ENCODE peak calls at places on chromosome 7, in nine cellular contexts. One of them, this sample, is unnamed.

GRCh38 chr7:116752305-116753074 is 80.5 kb downstream of the MET start:
- DNase-seq in stimulated activated naive CD8-positive, alpha-beta T cell treated with anti-CD3 and anti-CD28 coated beads, Interleukin-15, Interleukin-2, amounts not matched to agents 100 U/mL and 50 U/mL, for 24 hours: no peak
- DNase-seq in naive B cell: no peak
- DNase-seq in activated effector memory CD4-positive, alpha-beta T cell treated with Interleukin-2 at 50 U/mL for 16 hours: no peak
- DNase-seq in activated CD8-positive, alpha-beta memory T cell treated with anti-CD3 and anti-CD28 coated beads for 48 hours: no peak
- DNase-seq in RCC 7860: no peak
- DNase-seq in activated T-helper 1 cell treated with Interleukin-2 at 50 U/mL for 16 hours: no peak
- DNase-seq in choroid plexus epithelial cell: no peak
- DNase-seq in Kasumi-1: no peak
- DNase-seq in this sample: no peak

GRCh38 chr7:19117081-19117869 is at the start of gene TWIST1:
- DNase-seq in choroid plexus epithelial cell: peak
- DNase-seq in Kasumi-1: no peak
- DNase-seq in activated T-helper 1 cell treated with Interleukin-2 at 50 U/mL for 16 hours: no peak
- DNase-seq in RCC 7860: no peak
- DNase-seq in activated CD8-positive, alpha-beta memory T cell treated with anti-CD3 and anti-CD28 coated beads for 48 hours: no peak
- DNase-seq in naive B cell: no peak
- DNase-seq in activated effector memory CD4-positive, alpha-beta T cell treated with Interleukin-2 at 50 U/mL for 16 hours: no peak
- DNase-seq in stimulated activated naive CD8-positive, alpha-beta T cell treated with anti-CD3 and anti-CD28 coated beads, Interleukin-15, Interleukin-2, amounts not matched to agents 100 U/mL and 50 U/mL, for 24 hours: peak
- DNase-seq in this sample: no peak

GRCh38 chr7:120966961-120967360 is 16.4 kb downstream of the ING3 start:
- DNase-seq in Kasumi-1: no peak
- DNase-seq in naive B cell: no peak
- DNase-seq in RCC 7860: no peak
- DNase-seq in activated effector memory CD4-positive, alpha-beta T cell treated with Interleukin-2 at 50 U/mL for 16 hours: no peak
- DNase-seq in activated CD8-positive, alpha-beta memory T cell treated with anti-CD3 and anti-CD28 coated beads for 48 hours: no peak
- DNase-seq in activated T-helper 1 cell treated with Interleukin-2 at 50 U/mL for 16 hours: no peak
- DNase-seq in stimulated activated naive CD8-positive, alpha-beta T cell treated with anti-CD3 and anti-CD28 coated beads, Interleukin-15, Interleukin-2, amounts not matched to agents 100 U/mL and 50 U/mL, for 24 hours: no peak
- DNase-seq in choroid plexus epithelial cell: no peak
- DNase-seq in this sample: no peak

GRCh38 chr7:98400538-98401427 is at the start of gene BAIAP2L1:
- DNase-seq in activated CD8-positive, alpha-beta memory T cell treated with anti-CD3 and anti-CD28 coated beads for 48 hours: peak
- DNase-seq in activated T-helper 1 cell treated with Interleukin-2 at 50 U/mL for 16 hours: peak
- DNase-seq in naive B cell: peak
- DNase-seq in RCC 7860: peak
- DNase-seq in activated effector memory CD4-positive, alpha-beta T cell treated with Interleukin-2 at 50 U/mL for 16 hours: peak
- DNase-seq in Kasumi-1: no peak
- DNase-seq in choroid plexus epithelial cell: peak
- DNase-seq in stimulated activated naive CD8-positive, alpha-beta T cell treated with anti-CD3 and anti-CD28 coated beads, Interleukin-15, Interleukin-2, amounts not matched to agents 100 U/mL and 50 U/mL, for 24 hours: peak
- DNase-seq in this sample: peak

GRCh38 chr7:57202274-57202673 is 70.0 kb upstream of the ZNF479 start:
- DNase-seq in Kasumi-1: no peak
- DNase-seq in RCC 7860: no peak
- DNase-seq in naive B cell: no peak
- DNase-seq in stimulated activated naive CD8-positive, alpha-beta T cell treated with anti-CD3 and anti-CD28 coated beads, Interleukin-15, Interleukin-2, amounts not matched to agents 100 U/mL and 50 U/mL, for 24 hours: no peak
- DNase-seq in activated effector memory CD4-positive, alpha-beta T cell treated with Interleukin-2 at 50 U/mL for 16 hours: no peak
- DNase-seq in activated T-helper 1 cell treated with Interleukin-2 at 50 U/mL for 16 hours: no peak
- DNase-seq in activated CD8-positive, alpha-beta memory T cell treated with anti-CD3 and anti-CD28 coated beads for 48 hours: no peak
- DNase-seq in choroid plexus epithelial cell: no peak
- DNase-seq in this sample: no peak

GRCh38 chr7:68441610-68442009 is 1156.7 kb upstream of the AUTS2 start:
- DNase-seq in naive B cell: no peak
- DNase-seq in Kasumi-1: no peak
- DNase-seq in activated T-helper 1 cell treated with Interleukin-2 at 50 U/mL for 16 hours: no peak
- DNase-seq in activated effector memory CD4-positive, alpha-beta T cell treated with Interleukin-2 at 50 U/mL for 16 hours: no peak
- DNase-seq in choroid plexus epithelial cell: no peak
- DNase-seq in RCC 7860: no peak
- DNase-seq in stimulated activated naive CD8-positive, alpha-beta T cell treated with anti-CD3 and anti-CD28 coated beads, Interleukin-15, Interleukin-2, amounts not matched to agents 100 U/mL and 50 U/mL, for 24 hours: no peak
- DNase-seq in activated CD8-positive, alpha-beta memory T cell treated with anti-CD3 and anti-CD28 coated beads for 48 hours: no peak
- DNase-seq in this sample: no peak

GRCh38 chr7:115008465-115009114 is 86.7 kb downstream of the MDFIC start:
- DNase-seq in activated effector memory CD4-positive, alpha-beta T cell treated with Interleukin-2 at 50 U/mL for 16 hours: no peak
- DNase-seq in RCC 7860: no peak
- DNase-seq in Kasumi-1: no peak
- DNase-seq in naive B cell: no peak
- DNase-seq in choroid plexus epithelial cell: peak
- DNase-seq in stimulated activated naive CD8-positive, alpha-beta T cell treated with anti-CD3 and anti-CD28 coated beads, Interleukin-15, Interleukin-2, amounts not matched to agents 100 U/mL and 50 U/mL, for 24 hours: no peak
- DNase-seq in activated CD8-positive, alpha-beta memory T cell treated with anti-CD3 and anti-CD28 coated beads for 48 hours: no peak
- DNase-seq in activated T-helper 1 cell treated with Interleukin-2 at 50 U/mL for 16 hours: no peak
- DNase-seq in this sample: no peak

GRCh38 chr7:44067064-44067951 is 1.9 kb upstream of the PGAM2 start:
- DNase-seq in activated CD8-positive, alpha-beta memory T cell treated with anti-CD3 and anti-CD28 coated beads for 48 hours: no peak
- DNase-seq in naive B cell: no peak
- DNase-seq in stimulated activated naive CD8-positive, alpha-beta T cell treated with anti-CD3 and anti-CD28 coated beads, Interleukin-15, Interleukin-2, amounts not matched to agents 100 U/mL and 50 U/mL, for 24 hours: no peak
- DNase-seq in activated effector memory CD4-positive, alpha-beta T cell treated with Interleukin-2 at 50 U/mL for 16 hours: no peak
- DNase-seq in RCC 7860: no peak
- DNase-seq in choroid plexus epithelial cell: no peak
- DNase-seq in Kasumi-1: no peak
- DNase-seq in activated T-helper 1 cell treated with Interleukin-2 at 50 U/mL for 16 hours: no peak
- DNase-seq in this sample: no peak

GRCh38 chr7:5177060-5177459 is 13.0 kb upstream of the WIPI2 start:
- DNase-seq in Kasumi-1: no peak
- DNase-seq in activated effector memory CD4-positive, alpha-beta T cell treated with Interleukin-2 at 50 U/mL for 16 hours: no peak
- DNase-seq in activated CD8-positive, alpha-beta memory T cell treated with anti-CD3 and anti-CD28 coated beads for 48 hours: no peak
- DNase-seq in stimulated activated naive CD8-positive, alpha-beta T cell treated with anti-CD3 and anti-CD28 coated beads, Interleukin-15, Interleukin-2, amounts not matched to agents 100 U/mL and 50 U/mL, for 24 hours: no peak
- DNase-seq in activated T-helper 1 cell treated with Interleukin-2 at 50 U/mL for 16 hours: no peak
- DNase-seq in choroid plexus epithelial cell: peak
- DNase-seq in RCC 7860: peak
- DNase-seq in naive B cell: no peak
- DNase-seq in this sample: no peak

GRCh38 chr7:112584290-112584689 is 103.5 kb downstream of the LSMEM1 start:
- DNase-seq in Kasumi-1: no peak
- DNase-seq in activated effector memory CD4-positive, alpha-beta T cell treated with Interleukin-2 at 50 U/mL for 16 hours: no peak
- DNase-seq in activated CD8-positive, alpha-beta memory T cell treated with anti-CD3 and anti-CD28 coated beads for 48 hours: no peak
- DNase-seq in stimulated activated naive CD8-positive, alpha-beta T cell treated with anti-CD3 and anti-CD28 coated beads, Interleukin-15, Interleukin-2, amounts not matched to agents 100 U/mL and 50 U/mL, for 24 hours: no peak
- DNase-seq in RCC 7860: no peak
- DNase-seq in choroid plexus epithelial cell: no peak
- DNase-seq in naive B cell: no peak
- DNase-seq in activated T-helper 1 cell treated with Interleukin-2 at 50 U/mL for 16 hours: no peak
- DNase-seq in this sample: no peak

GRCh38 chr7:35993663-35994622 is 159.1 kb upstream of the EEPD1 start:
- DNase-seq in activated T-helper 1 cell treated with Interleukin-2 at 50 U/mL for 16 hours: no peak
- DNase-seq in Kasumi-1: no peak
- DNase-seq in RCC 7860: no peak
- DNase-seq in stimulated activated naive CD8-positive, alpha-beta T cell treated with anti-CD3 and anti-CD28 coated beads, Interleukin-15, Interleukin-2, amounts not matched to agents 100 U/mL and 50 U/mL, for 24 hours: no peak
- DNase-seq in naive B cell: no peak
- DNase-seq in choroid plexus epithelial cell: peak
- DNase-seq in activated CD8-positive, alpha-beta memory T cell treated with anti-CD3 and anti-CD28 coated beads for 48 hours: no peak
- DNase-seq in activated effector memory CD4-positive, alpha-beta T cell treated with Interleukin-2 at 50 U/mL for 16 hours: no peak
- DNase-seq in this sample: no peak

GRCh38 chr7:47351233-47352154 is 230.4 kb downstream of the TNS3 start:
- DNase-seq in stimulated activated naive CD8-positive, alpha-beta T cell treated with anti-CD3 and anti-CD28 coated beads, Interleukin-15, Interleukin-2, amounts not matched to agents 100 U/mL and 50 U/mL, for 24 hours: no peak
- DNase-seq in activated T-helper 1 cell treated with Interleukin-2 at 50 U/mL for 16 hours: no peak
- DNase-seq in RCC 7860: no peak
- DNase-seq in naive B cell: no peak
- DNase-seq in Kasumi-1: no peak
- DNase-seq in activated effector memory CD4-positive, alpha-beta T cell treated with Interleukin-2 at 50 U/mL for 16 hours: no peak
- DNase-seq in activated CD8-positive, alpha-beta memory T cell treated with anti-CD3 and anti-CD28 coated beads for 48 hours: no peak
- DNase-seq in choroid plexus epithelial cell: no peak
- DNase-seq in this sample: no peak

GRCh38 chr7:77537595-77538185 is 595 bp downstream of the PTPN12 start:
- DNase-seq in choroid plexus epithelial cell: peak
- DNase-seq in activated CD8-positive, alpha-beta memory T cell treated with anti-CD3 and anti-CD28 coated beads for 48 hours: peak
- DNase-seq in naive B cell: peak
- DNase-seq in stimulated activated naive CD8-positive, alpha-beta T cell treated with anti-CD3 and anti-CD28 coated beads, Interleukin-15, Interleukin-2, amounts not matched to agents 100 U/mL and 50 U/mL, for 24 hours: peak
- DNase-seq in RCC 7860: peak
- DNase-seq in activated effector memory CD4-positive, alpha-beta T cell treated with Interleukin-2 at 50 U/mL for 16 hours: peak
- DNase-seq in Kasumi-1: peak
- DNase-seq in activated T-helper 1 cell treated with Interleukin-2 at 50 U/mL for 16 hours: peak
- DNase-seq in this sample: no peak

GRCh38 chr7:77197135-77197534 is 2.5 kb downstream of the FGL2 start:
- DNase-seq in stimulated activated naive CD8-positive, alpha-beta T cell treated with anti-CD3 and anti-CD28 coated beads, Interleukin-15, Interleukin-2, amounts not matched to agents 100 U/mL and 50 U/mL, for 24 hours: no peak
- DNase-seq in Kasumi-1: no peak
- DNase-seq in naive B cell: no peak
- DNase-seq in RCC 7860: no peak
- DNase-seq in choroid plexus epithelial cell: no peak
- DNase-seq in activated T-helper 1 cell treated with Interleukin-2 at 50 U/mL for 16 hours: no peak
- DNase-seq in activated effector memory CD4-positive, alpha-beta T cell treated with Interleukin-2 at 50 U/mL for 16 hours: no peak
- DNase-seq in activated CD8-positive, alpha-beta memory T cell treated with anti-CD3 and anti-CD28 coated beads for 48 hours: no peak
- DNase-seq in this sample: no peak

GRCh38 chr7:133354546-133355324 is 101.9 kb downstream of the EXOC4 start:
- DNase-seq in activated effector memory CD4-positive, alpha-beta T cell treated with Interleukin-2 at 50 U/mL for 16 hours: no peak
- DNase-seq in choroid plexus epithelial cell: peak
- DNase-seq in Kasumi-1: no peak
- DNase-seq in naive B cell: no peak
- DNase-seq in activated CD8-positive, alpha-beta memory T cell treated with anti-CD3 and anti-CD28 coated beads for 48 hours: no peak
- DNase-seq in activated T-helper 1 cell treated with Interleukin-2 at 50 U/mL for 16 hours: no peak
- DNase-seq in stimulated activated naive CD8-positive, alpha-beta T cell treated with anti-CD3 and anti-CD28 coated beads, Interleukin-15, Interleukin-2, amounts not matched to agents 100 U/mL and 50 U/mL, for 24 hours: no peak
- DNase-seq in RCC 7860: no peak
- DNase-seq in this sample: no peak

GRCh38 chr7:157302314-157302711 is 34.5 kb upstream of the DNAJB6 start:
- DNase-seq in Kasumi-1: peak
- DNase-seq in RCC 7860: peak
- DNase-seq in choroid plexus epithelial cell: no peak
- DNase-seq in activated CD8-positive, alpha-beta memory T cell treated with anti-CD3 and anti-CD28 coated beads for 48 hours: peak
- DNase-seq in activated T-helper 1 cell treated with Interleukin-2 at 50 U/mL for 16 hours: peak
- DNase-seq in stimulated activated naive CD8-positive, alpha-beta T cell treated with anti-CD3 and anti-CD28 coated beads, Interleukin-15, Interleukin-2, amounts not matched to agents 100 U/mL and 50 U/mL, for 24 hours: peak
- DNase-seq in naive B cell: peak
- DNase-seq in activated effector memory CD4-positive, alpha-beta T cell treated with Interleukin-2 at 50 U/mL for 16 hours: peak
- DNase-seq in this sample: peak

GRCh38 chr7:108002726-108003590 is at the start of gene LAMB1:
- DNase-seq in stimulated activated naive CD8-positive, alpha-beta T cell treated with anti-CD3 and anti-CD28 coated beads, Interleukin-15, Interleukin-2, amounts not matched to agents 100 U/mL and 50 U/mL, for 24 hours: peak
- DNase-seq in Kasumi-1: peak
- DNase-seq in choroid plexus epithelial cell: peak
- DNase-seq in RCC 7860: peak
- DNase-seq in activated effector memory CD4-positive, alpha-beta T cell treated with Interleukin-2 at 50 U/mL for 16 hours: no peak
- DNase-seq in naive B cell: no peak
- DNase-seq in activated T-helper 1 cell treated with Interleukin-2 at 50 U/mL for 16 hours: no peak
- DNase-seq in activated CD8-positive, alpha-beta memory T cell treated with anti-CD3 and anti-CD28 coated beads for 48 hours: no peak
- DNase-seq in this sample: no peak

GRCh38 chr7:55254596-55255500 is 110.3 kb upstream of the LANCL2 start:
- DNase-seq in RCC 7860: peak
- DNase-seq in stimulated activated naive CD8-positive, alpha-beta T cell treated with anti-CD3 and anti-CD28 coated beads, Interleukin-15, Interleukin-2, amounts not matched to agents 100 U/mL and 50 U/mL, for 24 hours: peak
- DNase-seq in choroid plexus epithelial cell: peak
- DNase-seq in naive B cell: peak
- DNase-seq in Kasumi-1: peak
- DNase-seq in activated effector memory CD4-positive, alpha-beta T cell treated with Interleukin-2 at 50 U/mL for 16 hours: peak
- DNase-seq in activated CD8-positive, alpha-beta memory T cell treated with anti-CD3 and anti-CD28 coated beads for 48 hours: peak
- DNase-seq in activated T-helper 1 cell treated with Interleukin-2 at 50 U/mL for 16 hours: peak
- DNase-seq in this sample: no peak

GRCh38 chr7:45236666-45237065 is 79.1 kb downstream of the RAMP3 start:
- DNase-seq in naive B cell: no peak
- DNase-seq in activated T-helper 1 cell treated with Interleukin-2 at 50 U/mL for 16 hours: no peak
- DNase-seq in RCC 7860: no peak
- DNase-seq in Kasumi-1: no peak
- DNase-seq in activated CD8-positive, alpha-beta memory T cell treated with anti-CD3 and anti-CD28 coated beads for 48 hours: no peak
- DNase-seq in activated effector memory CD4-positive, alpha-beta T cell treated with Interleukin-2 at 50 U/mL for 16 hours: no peak
- DNase-seq in choroid plexus epithelial cell: peak
- DNase-seq in stimulated activated naive CD8-positive, alpha-beta T cell treated with anti-CD3 and anti-CD28 coated beads, Interleukin-15, Interleukin-2, amounts not matched to agents 100 U/mL and 50 U/mL, for 24 hours: no peak
- DNase-seq in this sample: no peak

GRCh38 chr7:143882020-143882610 is 19.9 kb downstream of the TCAF1 start:
- DNase-seq in activated effector memory CD4-positive, alpha-beta T cell treated with Interleukin-2 at 50 U/mL for 16 hours: no peak
- DNase-seq in Kasumi-1: no peak
- DNase-seq in activated T-helper 1 cell treated with Interleukin-2 at 50 U/mL for 16 hours: no peak
- DNase-seq in naive B cell: no peak
- DNase-seq in activated CD8-positive, alpha-beta memory T cell treated with anti-CD3 and anti-CD28 coated beads for 48 hours: no peak
- DNase-seq in RCC 7860: no peak
- DNase-seq in choroid plexus epithelial cell: peak
- DNase-seq in stimulated activated naive CD8-positive, alpha-beta T cell treated with anti-CD3 and anti-CD28 coated beads, Interleukin-15, Interleukin-2, amounts not matched to agents 100 U/mL and 50 U/mL, for 24 hours: no peak
- DNase-seq in this sample: no peak

GRCh38 chr7:128059143-128059975 is 28.1 kb upstream of the LRRC4 start:
- DNase-seq in naive B cell: no peak
- DNase-seq in Kasumi-1: no peak
- DNase-seq in activated effector memory CD4-positive, alpha-beta T cell treated with Interleukin-2 at 50 U/mL for 16 hours: no peak
- DNase-seq in RCC 7860: no peak
- DNase-seq in activated T-helper 1 cell treated with Interleukin-2 at 50 U/mL for 16 hours: no peak
- DNase-seq in choroid plexus epithelial cell: no peak
- DNase-seq in activated CD8-positive, alpha-beta memory T cell treated with anti-CD3 and anti-CD28 coated beads for 48 hours: no peak
- DNase-seq in stimulated activated naive CD8-positive, alpha-beta T cell treated with anti-CD3 and anti-CD28 coated beads, Interleukin-15, Interleukin-2, amounts not matched to agents 100 U/mL and 50 U/mL, for 24 hours: no peak
- DNase-seq in this sample: no peak

GRCh38 chr7:51613911-51614344 is 297.3 kb upstream of the COBL start:
- DNase-seq in Kasumi-1: no peak
- DNase-seq in activated T-helper 1 cell treated with Interleukin-2 at 50 U/mL for 16 hours: no peak
- DNase-seq in RCC 7860: no peak
- DNase-seq in activated CD8-positive, alpha-beta memory T cell treated with anti-CD3 and anti-CD28 coated beads for 48 hours: no peak
- DNase-seq in stimulated activated naive CD8-positive, alpha-beta T cell treated with anti-CD3 and anti-CD28 coated beads, Interleukin-15, Interleukin-2, amounts not matched to agents 100 U/mL and 50 U/mL, for 24 hours: no peak
- DNase-seq in activated effector memory CD4-positive, alpha-beta T cell treated with Interleukin-2 at 50 U/mL for 16 hours: no peak
- DNase-seq in naive B cell: no peak
- DNase-seq in choroid plexus epithelial cell: no peak
- DNase-seq in this sample: no peak

GRCh38 chr7:99141756-99142726 is 1.9 kb downstream of the SMURF1 start:
- DNase-seq in activated effector memory CD4-positive, alpha-beta T cell treated with Interleukin-2 at 50 U/mL for 16 hours: peak
- DNase-seq in stimulated activated naive CD8-positive, alpha-beta T cell treated with anti-CD3 and anti-CD28 coated beads, Interleukin-15, Interleukin-2, amounts not matched to agents 100 U/mL and 50 U/mL, for 24 hours: peak
- DNase-seq in Kasumi-1: no peak
- DNase-seq in activated T-helper 1 cell treated with Interleukin-2 at 50 U/mL for 16 hours: peak
- DNase-seq in RCC 7860: peak
- DNase-seq in activated CD8-positive, alpha-beta memory T cell treated with anti-CD3 and anti-CD28 coated beads for 48 hours: peak
- DNase-seq in choroid plexus epithelial cell: peak
- DNase-seq in naive B cell: peak
- DNase-seq in this sample: no peak

GRCh38 chr7:146387140-146387539 is 270.5 kb downstream of the CNTNAP2 start:
- DNase-seq in RCC 7860: no peak
- DNase-seq in stimulated activated naive CD8-positive, alpha-beta T cell treated with anti-CD3 and anti-CD28 coated beads, Interleukin-15, Interleukin-2, amounts not matched to agents 100 U/mL and 50 U/mL, for 24 hours: no peak
- DNase-seq in choroid plexus epithelial cell: no peak
- DNase-seq in Kasumi-1: no peak
- DNase-seq in activated CD8-positive, alpha-beta memory T cell treated with anti-CD3 and anti-CD28 coated beads for 48 hours: no peak
- DNase-seq in naive B cell: no peak
- DNase-seq in activated T-helper 1 cell treated with Interleukin-2 at 50 U/mL for 16 hours: no peak
- DNase-seq in activated effector memory CD4-positive, alpha-beta T cell treated with Interleukin-2 at 50 U/mL for 16 hours: no peak
- DNase-seq in this sample: no peak

GRCh38 chr7:82481499-82482097 is 38.0 kb upstream of the CACNA2D1 start:
- DNase-seq in naive B cell: no peak
- DNase-seq in choroid plexus epithelial cell: peak
- DNase-seq in RCC 7860: peak
- DNase-seq in activated T-helper 1 cell treated with Interleukin-2 at 50 U/mL for 16 hours: no peak
- DNase-seq in Kasumi-1: peak
- DNase-seq in activated effector memory CD4-positive, alpha-beta T cell treated with Interleukin-2 at 50 U/mL for 16 hours: no peak
- DNase-seq in stimulated activated naive CD8-positive, alpha-beta T cell treated with anti-CD3 and anti-CD28 coated beads, Interleukin-15, Interleukin-2, amounts not matched to agents 100 U/mL and 50 U/mL, for 24 hours: no peak
- DNase-seq in activated CD8-positive, alpha-beta memory T cell treated with anti-CD3 and anti-CD28 coated beads for 48 hours: no peak
- DNase-seq in this sample: no peak

GRCh38 chr7:91182819-91183405 is 81.3 kb upstream of the FZD1 start:
- DNase-seq in stimulated activated naive CD8-positive, alpha-beta T cell treated with anti-CD3 and anti-CD28 coated beads, Interleukin-15, Interleukin-2, amounts not matched to agents 100 U/mL and 50 U/mL, for 24 hours: no peak
- DNase-seq in Kasumi-1: no peak
- DNase-seq in activated effector memory CD4-positive, alpha-beta T cell treated with Interleukin-2 at 50 U/mL for 16 hours: no peak
- DNase-seq in RCC 7860: no peak
- DNase-seq in activated T-helper 1 cell treated with Interleukin-2 at 50 U/mL for 16 hours: no peak
- DNase-seq in activated CD8-positive, alpha-beta memory T cell treated with anti-CD3 and anti-CD28 coated beads for 48 hours: no peak
- DNase-seq in naive B cell: no peak
- DNase-seq in choroid plexus epithelial cell: peak
- DNase-seq in this sample: no peak

GRCh38 chr7:71900556-71900955 is 511.6 kb downstream of the CALN1 start:
- DNase-seq in activated effector memory CD4-positive, alpha-beta T cell treated with Interleukin-2 at 50 U/mL for 16 hours: no peak
- DNase-seq in Kasumi-1: no peak
- DNase-seq in activated T-helper 1 cell treated with Interleukin-2 at 50 U/mL for 16 hours: no peak
- DNase-seq in naive B cell: no peak
- DNase-seq in RCC 7860: no peak
- DNase-seq in choroid plexus epithelial cell: no peak
- DNase-seq in stimulated activated naive CD8-positive, alpha-beta T cell treated with anti-CD3 and anti-CD28 coated beads, Interleukin-15, Interleukin-2, amounts not matched to agents 100 U/mL and 50 U/mL, for 24 hours: no peak
- DNase-seq in activated CD8-positive, alpha-beta memory T cell treated with anti-CD3 and anti-CD28 coated beads for 48 hours: no peak
- DNase-seq in this sample: peak

GRCh38 chr7:156167417-156167807 is 355.1 kb upstream of the SHH start:
- DNase-seq in choroid plexus epithelial cell: no peak
- DNase-seq in activated CD8-positive, alpha-beta memory T cell treated with anti-CD3 and anti-CD28 coated beads for 48 hours: no peak
- DNase-seq in stimulated activated naive CD8-positive, alpha-beta T cell treated with anti-CD3 and anti-CD28 coated beads, Interleukin-15, Interleukin-2, amounts not matched to agents 100 U/mL and 50 U/mL, for 24 hours: no peak
- DNase-seq in RCC 7860: no peak
- DNase-seq in activated effector memory CD4-positive, alpha-beta T cell treated with Interleukin-2 at 50 U/mL for 16 hours: no peak
- DNase-seq in naive B cell: no peak
- DNase-seq in activated T-helper 1 cell treated with Interleukin-2 at 50 U/mL for 16 hours: no peak
- DNase-seq in Kasumi-1: no peak
- DNase-seq in this sample: no peak

GRCh38 chr7:17689361-17689760 is 250.9 kb downstream of the SNX13 start:
- DNase-seq in choroid plexus epithelial cell: peak
- DNase-seq in activated effector memory CD4-positive, alpha-beta T cell treated with Interleukin-2 at 50 U/mL for 16 hours: no peak
- DNase-seq in activated CD8-positive, alpha-beta memory T cell treated with anti-CD3 and anti-CD28 coated beads for 48 hours: no peak
- DNase-seq in stimulated activated naive CD8-positive, alpha-beta T cell treated with anti-CD3 and anti-CD28 coated beads, Interleukin-15, Interleukin-2, amounts not matched to agents 100 U/mL and 50 U/mL, for 24 hours: no peak
- DNase-seq in Kasumi-1: no peak
- DNase-seq in naive B cell: no peak
- DNase-seq in RCC 7860: no peak
- DNase-seq in activated T-helper 1 cell treated with Interleukin-2 at 50 U/mL for 16 hours: no peak
- DNase-seq in this sample: no peak

GRCh38 chr7:49112647-49113046 is 188.3 kb downstream of the CDC14C start:
- DNase-seq in activated T-helper 1 cell treated with Interleukin-2 at 50 U/mL for 16 hours: no peak
- DNase-seq in RCC 7860: no peak
- DNase-seq in choroid plexus epithelial cell: no peak
- DNase-seq in activated CD8-positive, alpha-beta memory T cell treated with anti-CD3 and anti-CD28 coated beads for 48 hours: no peak
- DNase-seq in activated effector memory CD4-positive, alpha-beta T cell treated with Interleukin-2 at 50 U/mL for 16 hours: no peak
- DNase-seq in naive B cell: no peak
- DNase-seq in Kasumi-1: no peak
- DNase-seq in stimulated activated naive CD8-positive, alpha-beta T cell treated with anti-CD3 and anti-CD28 coated beads, Interleukin-15, Interleukin-2, amounts not matched to agents 100 U/mL and 50 U/mL, for 24 hours: no peak
- DNase-seq in this sample: no peak

GRCh38 chr7:28024786-28025334 is 155.7 kb downstream of the JAZF1 start:
- DNase-seq in naive B cell: no peak
- DNase-seq in activated effector memory CD4-positive, alpha-beta T cell treated with Interleukin-2 at 50 U/mL for 16 hours: no peak
- DNase-seq in choroid plexus epithelial cell: peak
- DNase-seq in RCC 7860: no peak
- DNase-seq in activated T-helper 1 cell treated with Interleukin-2 at 50 U/mL for 16 hours: no peak
- DNase-seq in activated CD8-positive, alpha-beta memory T cell treated with anti-CD3 and anti-CD28 coated beads for 48 hours: no peak
- DNase-seq in Kasumi-1: no peak
- DNase-seq in stimulated activated naive CD8-positive, alpha-beta T cell treated with anti-CD3 and anti-CD28 coated beads, Interleukin-15, Interleukin-2, amounts not matched to agents 100 U/mL and 50 U/mL, for 24 hours: no peak
- DNase-seq in this sample: peak

This sample was measured in GF-D8.